ENCODE peak calls at places on chromosomes 1 and 21, in five cellular contexts. L, U, T, P and F are unnamed samples.

GRCh38 chr1:61244114-61244513 is 161.8 kb downstream of the NFIA start:
- DNase-seq in U (peak), T (no peak), L (no peak), P (no peak), F (peak)

GRCh38 chr1:78475888-78476610 is 14.7 kb upstream of the PTGFR start:
- DNase-seq in T (no peak), P (no peak), U (peak), L (no peak), F (peak)

GRCh38 chr1:47215713-47216112 is 16.3 kb downstream of the TAL1 start:
- DNase-seq in P (no peak), T (no peak), L (no peak), U (no peak), F (no peak)

GRCh38 chr1:20589331-20590312 is 725 bp downstream of the CDA start:
- DNase-seq in T (peak), U (peak), L (no peak), P (peak), F (peak)

GRCh38 chr1:200776949-200777348 is 38.3 kb downstream of the CAMSAP2 start:
- DNase-seq in U (peak), P (no peak), L (no peak), T (no peak), F (peak)

GRCh38 chr1:41739061-41739955 is 179.4 kb downstream of the HIVEP3 start:
- DNase-seq in U (peak), P (peak), T (peak), L (peak), F (peak)

GRCh38 chr1:173418107-173418985 is 58.8 kb upstream of the PRDX6 start:
- DNase-seq in U (no peak), T (no peak), L (no peak), P (no peak), F (peak)

GRCh38 chr1:29325675-29326074 is 89.4 kb downstream of the PTPRU start:
- DNase-seq in U (no peak), L (no peak), T (no peak), P (peak), F (no peak)

GRCh38 chr1:238861342-238861741 is 525.0 kb upstream of the CHRM3 start:
- DNase-seq in L (no peak), T (no peak), U (no peak), P (no peak), F (no peak)

GRCh38 chr1:235632538-235633219 is 16.9 kb downstream of the GNG4 start:
- DNase-seq in T (no peak), U (peak), P (no peak), L (no peak), F (peak)

GRCh38 chr1:205579711-205580110 is 52.1 kb downstream of the ELK4 start:
- DNase-seq in U (no peak), P (no peak), T (no peak), L (no peak), F (no peak)

GRCh38 chr1:11838349-11839272 is 9.0 kb downstream of the NPPA start:
- DNase-seq in U (peak), L (peak), P (peak), T (peak), F (peak)

GRCh38 chr1:206493279-206493678 is 14.1 kb upstream of the RASSF5 start:
- DNase-seq in U (no peak), P (no peak), L (no peak), T (no peak), F (no peak)

GRCh38 chr1:239816090-239816812 is 275.4 kb upstream of the FMN2 start:
- DNase-seq in P (no peak), T (no peak), U (peak), L (no peak), F (peak)

GRCh38 chr21:15063821-15064575 is 802 bp downstream of the NRIP1 start:
- DNase-seq in L (peak), U (peak), T (peak), P (peak), F (peak)

GRCh38 chr1:234212764-234213406 is 160.4 kb upstream of the COA6 start:
- DNase-seq in U (peak), T (no peak), P (no peak), L (no peak), F (peak)

GRCh38 chr21:16088121-16088520 is 358.3 kb downstream of the USP25 start:
- DNase-seq in L (no peak), U (no peak), P (no peak), T (no peak), F (no peak)

GRCh38 chr1:201904579-201904978 is 15.9 kb downstream of the SHISA4 start:
- DNase-seq in L (no peak), P (no peak), U (peak), T (no peak), F (peak)

GRCh38 chr1:244050835-244051444 is at the start of gene ZBTB18:
- DNase-seq in L (no peak), P (no peak), T (no peak), U (peak), F (peak)

GRCh38 chr1:46411601-46412341 is 17.7 kb downstream of the FAAH start:
- DNase-seq in T (no peak), L (no peak), U (no peak), P (no peak), F (no peak)

GRCh38 chr1:247906504-247907047 is 11.2 kb downstream of the OR2W3 start:
- DNase-seq in P (no peak), T (no peak), U (peak), L (no peak), F (peak)
- H3K4me3 ChIP-seq in P (peak), T (peak), U (peak), L (peak), F (no peak)

GRCh38 chr1:216114180-216114579 is 309.1 kb downstream of the USH2A start:
- DNase-seq in U (no peak), T (no peak), P (no peak), L (no peak), F (no peak)

GRCh38 chr1:216111842-216112241 is 311.4 kb downstream of the USH2A start:
- DNase-seq in L (no peak), T (no peak), P (no peak), U (peak), F (peak)
- TF ChIP-seq CTCF in L (no peak), T (no peak), P (no peak), U (no peak), F (peak)

DNA sequence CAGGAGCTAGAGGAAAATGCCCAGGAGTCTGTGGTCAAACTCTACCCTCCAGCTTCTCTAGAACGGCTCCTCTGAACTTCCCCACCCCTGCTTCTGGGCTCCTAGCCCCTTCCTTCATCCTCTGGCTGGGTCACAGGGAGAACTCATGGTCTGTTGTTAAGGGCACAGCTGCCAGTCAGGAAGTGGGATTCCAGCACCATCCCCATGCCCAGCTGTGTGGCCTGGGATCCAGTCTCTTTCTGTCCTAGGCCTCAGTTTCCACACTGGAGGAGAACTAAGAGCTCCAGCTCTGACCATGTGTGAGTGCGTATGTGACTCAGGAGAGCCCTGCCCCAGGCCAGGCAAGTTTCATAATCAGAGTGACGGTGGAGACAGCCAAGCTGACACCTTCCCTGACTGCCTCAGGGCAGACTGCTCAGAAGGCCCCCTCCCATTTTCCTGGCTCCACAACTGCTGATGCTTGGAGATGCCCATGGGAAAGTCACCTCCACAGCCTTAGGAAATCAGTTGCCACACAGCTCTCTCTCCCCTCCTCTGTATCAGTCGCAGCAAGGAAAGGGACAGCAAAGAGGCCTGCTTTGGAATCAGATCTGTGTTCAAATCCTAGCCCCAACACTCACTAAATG is 1.8 kb downstream of the IGSF8 start:
- DNase-seq in L (no peak), U (peak), T (peak), P (no peak), F (peak)
- H3K4me3 ChIP-seq in L (peak), U (no peak), T (no peak), P (no peak), F (no peak)

GRCh38 chr1:221290669-221291068 is 411.4 kb downstream of the HLX start:
- DNase-seq in L (no peak), T (no peak), U (no peak), P (no peak), F (no peak)
- TF ChIP-seq CTCF in L (no peak), T (no peak), U (no peak), P (no peak), F (no peak)